ENCODE peak calls at places on chromosomes 12 and 14, in six cellular contexts. One of them, this sample, is unnamed.

GRCh38 chr12:124045671-124046070 is 72.7 kb downstream of the ZNF664 start:
- DNase-seq in mesenchymal stem cell: no peak
- DNase-seq in neuronal stem cell: no peak
- DNase-seq in MM.1S: no peak
- DNase-seq in SK-N-SH: no peak
- DNase-seq in OCI-LY7: no peak
- DNase-seq in this sample: no peak

GRCh38 chr12:123973552-123974341 is 732 bp downstream of the ZNF664 start:
- DNase-seq in OCI-LY7: peak
- DNase-seq in neuronal stem cell: peak
- DNase-seq in mesenchymal stem cell: no peak
- DNase-seq in MM.1S: no peak
- DNase-seq in SK-N-SH: peak
- DNase-seq in this sample: no peak

GRCh38 chr12:55708695-55709233 is 1.1 kb upstream of the ITGA7 start:
- DNase-seq in OCI-LY7: no peak
- DNase-seq in neuronal stem cell: no peak
- DNase-seq in mesenchymal stem cell: no peak
- DNase-seq in SK-N-SH: no peak
- DNase-seq in MM.1S: no peak
- DNase-seq in this sample: no peak

GRCh38 chr12:46667547-46667946 is 158.2 kb downstream of the SLC38A4 start:
- DNase-seq in mesenchymal stem cell: no peak
- DNase-seq in neuronal stem cell: no peak
- DNase-seq in MM.1S: no peak
- DNase-seq in OCI-LY7: no peak
- DNase-seq in SK-N-SH: no peak
- DNase-seq in this sample: no peak

GRCh38 chr12:32558941-32559340 is 120.2 kb upstream of the DNM1L start:
- DNase-seq in mesenchymal stem cell: peak
- DNase-seq in neuronal stem cell: no peak
- DNase-seq in MM.1S: peak
- DNase-seq in SK-N-SH: no peak
- DNase-seq in OCI-LY7: peak
- DNase-seq in this sample: no peak

GRCh38 chr14:78737116-78737515 is 566.9 kb downstream of the NRXN3 start:
- DNase-seq in SK-N-SH: no peak
- DNase-seq in neuronal stem cell: peak
- DNase-seq in OCI-LY7: no peak
- DNase-seq in mesenchymal stem cell: no peak
- DNase-seq in MM.1S: no peak
- DNase-seq in this sample: no peak

GRCh38 chr14:104805326-104805678 is 4.4 kb downstream of the ZBTB42 start:
- DNase-seq in OCI-LY7: no peak
- DNase-seq in MM.1S: no peak
- DNase-seq in mesenchymal stem cell: peak
- DNase-seq in SK-N-SH: peak
- DNase-seq in neuronal stem cell: no peak
- DNase-seq in this sample: peak

GRCh38 chr12:59548930-59549329 is 46.9 kb upstream of the SLC16A7 start:
- DNase-seq in OCI-LY7: no peak
- DNase-seq in MM.1S: no peak
- DNase-seq in neuronal stem cell: no peak
- DNase-seq in SK-N-SH: no peak
- DNase-seq in mesenchymal stem cell: no peak
- DNase-seq in this sample: no peak

GRCh38 chr14:105944632-105945610 is 418.5 kb downstream of the TMEM121 start:
- DNase-seq in OCI-LY7: no peak
- DNase-seq in SK-N-SH: peak
- DNase-seq in neuronal stem cell: no peak
- DNase-seq in mesenchymal stem cell: no peak
- DNase-seq in MM.1S: no peak
- DNase-seq in this sample: peak

GRCh38 chr12:131703161-131703560 is 7.7 kb upstream of the SFSWAP start:
- DNase-seq in mesenchymal stem cell: no peak
- DNase-seq in SK-N-SH: no peak
- DNase-seq in MM.1S: no peak
- DNase-seq in OCI-LY7: no peak
- DNase-seq in neuronal stem cell: no peak
- DNase-seq in this sample: no peak

GRCh38 chr12:11836282-11836963 is 186.9 kb downstream of the ETV6 start:
- DNase-seq in OCI-LY7: peak
- DNase-seq in mesenchymal stem cell: peak
- DNase-seq in neuronal stem cell: no peak
- DNase-seq in MM.1S: peak
- DNase-seq in SK-N-SH: no peak
- DNase-seq in this sample: no peak

GRCh38 chr14:70649803-70650202 is 8.1 kb downstream of the TTC9 start:
- DNase-seq in OCI-LY7: no peak
- DNase-seq in neuronal stem cell: no peak
- DNase-seq in SK-N-SH: no peak
- DNase-seq in MM.1S: no peak
- DNase-seq in mesenchymal stem cell: no peak
- DNase-seq in this sample: no peak

GRCh38 chr14:64705406-64706118 is 1.3 kb downstream of the PLEKHG3 start:
- DNase-seq in OCI-LY7: no peak
- DNase-seq in MM.1S: no peak
- DNase-seq in mesenchymal stem cell: peak
- DNase-seq in SK-N-SH: peak
- DNase-seq in neuronal stem cell: no peak
- DNase-seq in this sample: no peak

GRCh38 chr12:98370976-98371375 is 144.4 kb upstream of the TMPO start:
- DNase-seq in MM.1S: no peak
- DNase-seq in SK-N-SH: no peak
- DNase-seq in neuronal stem cell: no peak
- DNase-seq in OCI-LY7: no peak
- DNase-seq in mesenchymal stem cell: no peak
- DNase-seq in this sample: no peak

GRCh38 chr14:95320076-95320895 is 578 bp upstream of the CLMN start:
- DNase-seq in mesenchymal stem cell: no peak
- DNase-seq in OCI-LY7: peak
- DNase-seq in neuronal stem cell: peak
- DNase-seq in SK-N-SH: no peak
- DNase-seq in MM.1S: no peak
- DNase-seq in this sample: no peak

GRCh38 chr14:81511110-81511900 is 22.3 kb downstream of the SEL1L start:
- DNase-seq in MM.1S: no peak
- DNase-seq in SK-N-SH: no peak
- DNase-seq in mesenchymal stem cell: peak
- DNase-seq in neuronal stem cell: no peak
- DNase-seq in OCI-LY7: no peak
- DNase-seq in this sample: no peak

GRCh38 chr12:94182971-94183701 is 34.8 kb downstream of the PLXNC1 start:
- DNase-seq in neuronal stem cell: no peak
- DNase-seq in OCI-LY7: no peak
- DNase-seq in SK-N-SH: no peak
- DNase-seq in MM.1S: no peak
- DNase-seq in mesenchymal stem cell: no peak
- DNase-seq in this sample: no peak

GRCh38 chr12:60501124-60501729 is 905.4 kb downstream of the SLC16A7 start:
- DNase-seq in MM.1S: peak
- DNase-seq in SK-N-SH: no peak
- DNase-seq in neuronal stem cell: no peak
- DNase-seq in OCI-LY7: no peak
- DNase-seq in mesenchymal stem cell: peak
- DNase-seq in this sample: no peak

GRCh38 chr12:119375619-119376018 is 41.1 kb downstream of the CCDC60 start:
- DNase-seq in SK-N-SH: no peak
- DNase-seq in MM.1S: no peak
- DNase-seq in OCI-LY7: no peak
- DNase-seq in neuronal stem cell: no peak
- DNase-seq in mesenchymal stem cell: no peak
- DNase-seq in this sample: no peak

GRCh38 chr14:63432888-63433552 is 110.2 kb downstream of the PPP2R5E start:
- DNase-seq in neuronal stem cell: no peak
- DNase-seq in mesenchymal stem cell: no peak
- DNase-seq in MM.1S: no peak
- DNase-seq in SK-N-SH: no peak
- DNase-seq in OCI-LY7: no peak
- DNase-seq in this sample: no peak

GRCh38 chr12:89494411-89495231 is 30.0 kb downstream of the GALNT4 start:
- DNase-seq in OCI-LY7: no peak
- DNase-seq in SK-N-SH: no peak
- DNase-seq in mesenchymal stem cell: peak
- DNase-seq in neuronal stem cell: no peak
- DNase-seq in MM.1S: no peak
- DNase-seq in this sample: no peak

GRCh38 chr12:11347810-11348209 is 37.6 kb upstream of the PRB4 start:
- DNase-seq in MM.1S: no peak
- DNase-seq in mesenchymal stem cell: no peak
- DNase-seq in OCI-LY7: peak
- DNase-seq in SK-N-SH: peak
- DNase-seq in neuronal stem cell: no peak
- DNase-seq in this sample: no peak

GRCh38 chr14:52119030-52119429 is 50.2 kb upstream of the NID2 start:
- DNase-seq in MM.1S: no peak
- DNase-seq in neuronal stem cell: no peak
- DNase-seq in mesenchymal stem cell: no peak
- DNase-seq in SK-N-SH: no peak
- DNase-seq in OCI-LY7: no peak
- DNase-seq in this sample: no peak

GRCh38 chr14:86865934-86866333 is 1127.0 kb downstream of the GALC start:
- DNase-seq in mesenchymal stem cell: no peak
- DNase-seq in SK-N-SH: no peak
- DNase-seq in MM.1S: no peak
- DNase-seq in OCI-LY7: no peak
- DNase-seq in neuronal stem cell: no peak
- DNase-seq in this sample: no peak

GRCh38 chr12:116274552-116275375 is 2.7 kb downstream of the MED13L start:
- DNase-seq in neuronal stem cell: no peak
- DNase-seq in MM.1S: no peak
- DNase-seq in SK-N-SH: no peak
- DNase-seq in mesenchymal stem cell: no peak
- DNase-seq in OCI-LY7: no peak
- DNase-seq in this sample: no peak

GRCh38 chr14:84527706-84528105 is 1002.2 kb upstream of the FLRT2 start:
- DNase-seq in mesenchymal stem cell: no peak
- DNase-seq in SK-N-SH: no peak
- DNase-seq in OCI-LY7: no peak
- DNase-seq in neuronal stem cell: no peak
- DNase-seq in MM.1S: no peak
- DNase-seq in this sample: no peak

GRCh38 chr12:6363330-6364036 is 11.9 kb downstream of the SCNN1A start:
- DNase-seq in OCI-LY7: peak
- DNase-seq in neuronal stem cell: no peak
- DNase-seq in MM.1S: peak
- DNase-seq in SK-N-SH: peak
- DNase-seq in mesenchymal stem cell: peak
- DNase-seq in this sample: no peak

GRCh38 chr14:37546621-37547447 is 48.2 kb downstream of the FOXA1 start:
- DNase-seq in MM.1S: no peak
- DNase-seq in mesenchymal stem cell: peak
- DNase-seq in OCI-LY7: no peak
- DNase-seq in neuronal stem cell: no peak
- DNase-seq in SK-N-SH: no peak
- DNase-seq in this sample: no peak
- H2AFZ ChIP-seq in MM.1S: no peak
- H2AFZ ChIP-seq in mesenchymal stem cell: no peak
- H2AFZ ChIP-seq in OCI-LY7: no peak
- H2AFZ ChIP-seq in neuronal stem cell: no peak
- H2AFZ ChIP-seq in SK-N-SH: no peak
- H2AFZ ChIP-seq in this sample: no peak

GRCh38 chr14:99990268-99991170 is 74.7 kb upstream of the EVL start:
- DNase-seq in OCI-LY7: no peak
- DNase-seq in MM.1S: no peak
- DNase-seq in neuronal stem cell: no peak
- DNase-seq in SK-N-SH: no peak
- DNase-seq in mesenchymal stem cell: no peak
- DNase-seq in this sample: no peak
- H2AFZ ChIP-seq in OCI-LY7: no peak
- H2AFZ ChIP-seq in MM.1S: no peak
- H2AFZ ChIP-seq in neuronal stem cell: no peak
- H2AFZ ChIP-seq in SK-N-SH: no peak
- H2AFZ ChIP-seq in mesenchymal stem cell: no peak
- H2AFZ ChIP-seq in this sample: no peak

GRCh38 chr14:61192970-61193369 is 88.2 kb downstream of the TMEM30B start:
- DNase-seq in MM.1S: no peak
- DNase-seq in OCI-LY7: no peak
- DNase-seq in mesenchymal stem cell: no peak
- DNase-seq in neuronal stem cell: no peak
- DNase-seq in SK-N-SH: no peak
- DNase-seq in this sample: no peak
- H2AFZ ChIP-seq in MM.1S: no peak
- H2AFZ ChIP-seq in OCI-LY7: no peak
- H2AFZ ChIP-seq in mesenchymal stem cell: no peak
- H2AFZ ChIP-seq in neuronal stem cell: no peak
- H2AFZ ChIP-seq in SK-N-SH: no peak
- H2AFZ ChIP-seq in this sample: no peak

DNA sequence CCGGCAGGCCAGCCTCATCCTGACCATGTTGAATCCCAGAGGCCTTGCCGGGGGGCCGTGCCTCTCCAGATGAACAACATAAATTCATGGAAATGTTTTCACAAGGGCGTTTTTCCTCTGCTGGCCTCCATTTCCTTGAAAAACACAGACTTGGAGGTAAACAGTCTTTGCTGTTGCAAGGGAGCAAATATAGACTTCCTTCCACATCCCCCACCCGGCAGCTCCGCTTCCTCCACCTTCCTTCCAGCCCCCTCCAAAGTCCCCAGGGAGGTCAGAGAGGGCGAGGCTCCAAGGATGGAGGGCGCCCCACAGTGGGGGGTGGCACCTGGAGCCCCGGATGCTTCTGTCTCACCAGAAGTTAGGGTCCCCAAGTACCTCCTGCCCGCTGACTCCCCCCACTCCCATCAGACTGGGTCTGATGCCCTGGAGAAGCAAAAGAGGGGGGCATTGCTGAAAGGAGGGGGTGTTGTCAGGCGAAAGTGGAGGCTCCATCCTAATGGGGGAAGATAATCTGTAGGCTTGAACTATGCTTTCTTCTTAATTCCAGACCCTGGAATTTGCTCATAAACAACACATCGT is 31.1 kb downstream of the CALM1 start:
- DNase-seq in MM.1S: no peak
- DNase-seq in OCI-LY7: no peak
- DNase-seq in neuronal stem cell: no peak
- DNase-seq in SK-N-SH: no peak
- DNase-seq in mesenchymal stem cell: no peak
- DNase-seq in this sample: no peak
- H2AFZ ChIP-seq in MM.1S: no peak
- H2AFZ ChIP-seq in OCI-LY7: no peak
- H2AFZ ChIP-seq in neuronal stem cell: no peak
- H2AFZ ChIP-seq in SK-N-SH: no peak
- H2AFZ ChIP-seq in mesenchymal stem cell: no peak
- H2AFZ ChIP-seq in this sample: no peak

GRCh38 chr12:57830393-57830792 is 11.9 kb upstream of the AVIL start:
- DNase-seq in neuronal stem cell: no peak
- DNase-seq in MM.1S: no peak
- DNase-seq in mesenchymal stem cell: no peak
- DNase-seq in OCI-LY7: no peak
- DNase-seq in SK-N-SH: no peak
- DNase-seq in this sample: no peak
- H2AFZ ChIP-seq in neuronal stem cell: no peak
- H2AFZ ChIP-seq in MM.1S: no peak
- H2AFZ ChIP-seq in mesenchymal stem cell: no peak
- H2AFZ ChIP-seq in OCI-LY7: no peak
- H2AFZ ChIP-seq in SK-N-SH: no peak
- H2AFZ ChIP-seq in this sample: no peak

GRCh38 chr12:3041558-3042164 is 35.5 kb upstream of the TSPAN9 start:
- DNase-seq in OCI-LY7: peak
- DNase-seq in MM.1S: peak
- DNase-seq in mesenchymal stem cell: peak
- DNase-seq in SK-N-SH: peak
- DNase-seq in neuronal stem cell: peak
- DNase-seq in this sample: peak
- H2AFZ ChIP-seq in OCI-LY7: peak
- H2AFZ ChIP-seq in MM.1S: no peak
- H2AFZ ChIP-seq in mesenchymal stem cell: no peak
- H2AFZ ChIP-seq in SK-N-SH: no peak
- H2AFZ ChIP-seq in neuronal stem cell: no peak
- H2AFZ ChIP-seq in this sample: no peak

GRCh38 chr14:102088012-102088792 is 1.4 kb upstream of the HSP90AA1 start:
- DNase-seq in MM.1S: no peak
- DNase-seq in neuronal stem cell: no peak
- DNase-seq in mesenchymal stem cell: peak
- DNase-seq in SK-N-SH: no peak
- DNase-seq in OCI-LY7: peak
- DNase-seq in this sample: no peak
- H2AFZ ChIP-seq in MM.1S: peak
- H2AFZ ChIP-seq in neuronal stem cell: no peak
- H2AFZ ChIP-seq in mesenchymal stem cell: peak
- H2AFZ ChIP-seq in SK-N-SH: no peak
- H2AFZ ChIP-seq in OCI-LY7: peak
- H2AFZ ChIP-seq in this sample: no peak

This sample was measured in HCT116.